ENCODE peak calls at places on chromosomes 12 and 14, in nine cellular contexts. X, Q, K, H, N, O, G, C and M are unnamed samples.

GRCh38 chr14:21055473-21056117 is 2.0 kb upstream of the RNASE8 start:
- DNase-seq in O (no peak), G (no peak), X (no peak), K (no peak), H (no peak), Q (no peak), N (no peak), C (no peak), M (no peak)

GRCh38 chr12:117316336-117316735 is 45.1 kb downstream of the NOS1 start:
- DNase-seq in Q (no peak), K (no peak), H (no peak), X (no peak), O (no peak), N (no peak), C (no peak), G (no peak), M (no peak)

GRCh38 chr14:76917759-76918175 is 91.6 kb downstream of the LRRC74A start:
- DNase-seq in N (peak), K (no peak), Q (no peak), X (peak), H (no peak), G (no peak), O (peak), C (no peak), M (no peak)

GRCh38 chr14:68408680-68409079 is 384.2 kb downstream of the ZFP36L1 start:
- DNase-seq in X (no peak), Q (no peak), C (no peak), N (no peak), G (no peak), H (no peak), K (no peak), O (no peak), M (no peak)

GRCh38 chr14:105060751-105061427 is 4.3 kb downstream of the GPR132 start:
- DNase-seq in G (no peak), K (peak), N (peak), C (peak), O (no peak), H (no peak), Q (no peak), X (no peak), M (no peak)

GRCh38 chr12:117100251-117100650 is 1.0 kb upstream of the TESC start:
- DNase-seq in O (no peak), Q (no peak), K (no peak), N (no peak), H (no peak), C (peak), X (no peak), G (no peak), M (peak)

GRCh38 chr14:97224016-97224415 is 426.8 kb downstream of the VRK1 start:
- DNase-seq in H (no peak), X (no peak), O (no peak), N (no peak), C (no peak), K (no peak), G (no peak), Q (no peak), M (no peak)

GRCh38 chr12:51635371-51635770 is 44.3 kb downstream of the SCN8A start:
- DNase-seq in O (peak), C (no peak), H (no peak), X (no peak), N (no peak), K (no peak), G (no peak), Q (no peak), M (no peak)

GRCh38 chr12:119036878-119037493 is 55.6 kb downstream of the SRRM4 start:
- DNase-seq in K (no peak), C (peak), Q (peak), X (no peak), G (no peak), N (peak), O (no peak), H (no peak), M (peak)

GRCh38 chr12:51127050-51127729 is 43.8 kb upstream of the CSRNP2 start:
- DNase-seq in G (no peak), H (no peak), C (no peak), Q (no peak), O (no peak), X (no peak), K (no peak), N (no peak), M (no peak)

GRCh38 chr14:74562515-74563232 is 49.4 kb downstream of the LTBP2 start:
- DNase-seq in Q (no peak), H (no peak), X (no peak), C (no peak), N (no peak), O (peak), G (no peak), K (no peak), M (no peak)

GRCh38 chr14:104768437-104769323 is 15.7 kb downstream of the SIVA1 start:
- DNase-seq in H (peak), K (peak), C (peak), Q (peak), X (peak), G (peak), N (peak), O (peak), M (peak)

GRCh38 chr12:62618319-62618718 is 151.7 kb downstream of the MON2 start:
- DNase-seq in Q (no peak), G (no peak), C (no peak), O (no peak), H (no peak), X (no peak), N (no peak), K (no peak), M (no peak)

GRCh38 chr14:35333347-35333730 is 41.2 kb downstream of the PSMA6 start:
- DNase-seq in C (peak), O (no peak), Q (no peak), G (no peak), K (no peak), N (no peak), H (no peak), X (no peak), M (no peak)

GRCh38 chr12:56616244-56616643 is 13.9 kb downstream of the BAZ2A start:
- DNase-seq in G (no peak), X (no peak), Q (no peak), K (no peak), N (no peak), O (no peak), C (no peak), H (no peak), M (no peak)

GRCh38 chr12:46786774-46787173 is 39.0 kb downstream of the SLC38A4 start:
- DNase-seq in G (no peak), C (no peak), O (peak), H (peak), Q (no peak), K (no peak), N (no peak), X (no peak), M (no peak)

GRCh38 chr14:101150010-101150409 is 246.5 kb upstream of the RTL1 start:
- DNase-seq in X (no peak), N (no peak), O (no peak), G (no peak), C (no peak), H (no peak), Q (no peak), K (no peak), M (no peak)

GRCh38 chr14:93173943-93174395 is 10.7 kb downstream of the MOAP1 start:
- DNase-seq in C (peak), O (no peak), X (no peak), K (no peak), N (peak), Q (no peak), H (no peak), G (no peak), M (no peak)

GRCh38 chr14:77988966-77989365 is 181.2 kb upstream of the NRXN3 start:
- DNase-seq in Q (no peak), C (no peak), N (no peak), H (peak), G (no peak), K (no peak), X (no peak), O (peak), M (no peak)

GRCh38 chr14:59424707-59425106 is 40.5 kb downstream of the GPR135 start:
- DNase-seq in Q (no peak), G (no peak), O (no peak), C (no peak), K (no peak), H (no peak), X (no peak), N (no peak), M (no peak)

GRCh38 chr12:96846313-96846712 is 60.7 kb upstream of the NEDD1 start:
- DNase-seq in N (no peak), H (no peak), K (no peak), Q (no peak), C (no peak), X (no peak), O (peak), G (no peak), M (no peak)

GRCh38 chr12:104339663-104340062 is 36.1 kb downstream of the EID3 start:
- DNase-seq in K (no peak), G (peak), N (no peak), H (no peak), C (no peak), O (peak), Q (no peak), X (no peak), M (no peak)

GRCh38 chr12:12721251-12721689 is 4.1 kb downstream of the CDKN1B start:
- DNase-seq in X (no peak), C (no peak), N (no peak), G (no peak), O (no peak), H (no peak), K (no peak), Q (no peak), M (no peak)

GRCh38 chr14:69093551-69094421 is 59.1 kb downstream of the DCAF5 start:
- DNase-seq in X (peak), N (peak), H (no peak), O (peak), K (no peak), G (no peak), C (no peak), Q (no peak), M (no peak)

GRCh38 chr12:76621582-76622024 is 62.0 kb upstream of the OSBPL8 start:
- DNase-seq in Q (peak), H (peak), O (peak), C (peak), G (peak), X (peak), K (peak), N (peak), M (peak)

GRCh38 chr14:32028599-32028998 is 48.5 kb upstream of the ARHGAP5 start:
- DNase-seq in X (no peak), G (no peak), O (peak), Q (no peak), C (no peak), K (no peak), H (no peak), N (no peak), M (no peak)

GRCh38 chr14:24861083-24861630 is 188.8 kb downstream of the STXBP6 start:
- DNase-seq in K (no peak), H (no peak), Q (no peak), X (no peak), G (no peak), O (peak), C (no peak), N (no peak), M (no peak)

GRCh38 chr14:54735424-54735823 is 167.2 kb downstream of the GCH1 start:
- DNase-seq in C (no peak), G (no peak), N (no peak), Q (no peak), H (no peak), O (no peak), X (no peak), K (no peak), M (no peak)